ENCODE peak calls at places on chromosomes 5 and 9, in eight cellular contexts. S is IMR-90, R is fibroblast of lung, V is PC-9, I is prostate gland, T is GM12864, N is BJ, U is neural crest cell. L is an unnamed sample.

GRCh38 chr9:90991953-90992352 is 190.3 kb downstream of the SYK start:
- DNase-seq in S (no peak), R (peak; percentile 50), V (no peak), I (no peak), T (no peak), N (no peak), U (no peak), L (no peak)

GRCh38 chr9:72256912-72257311 is 107.7 kb downstream of the GDA start:
- DNase-seq in S (no peak), R (no peak), V (no peak), I (no peak), T (no peak), N (no peak), U (no peak), L (no peak)

GRCh38 chr5:118777468-118777746 is 210.9 kb downstream of the DTWD2 start:
- DNase-seq in S (no peak), R (no peak), V (no peak), I (no peak), T (no peak), N (no peak), U (no peak), L (no peak)

GRCh38 chr9:135815433-135816178 is 91.7 kb downstream of the CAMSAP1 start:
- DNase-seq in S (no peak), R (no peak), V (no peak), I (no peak), T (no peak), N (no peak), U (no peak), L (no peak)

GRCh38 chr9:112380102-112380581 is at the start of gene HSDL2:
- DNase-seq in S (peak; percentile 28), R (peak; percentile 41), V (no peak), I (no peak), T (no peak), N (no peak), U (no peak), L (peak; percentile 33)

GRCh38 chr9:79962836-79963235 is 391.1 kb downstream of the TLE4 start:
- DNase-seq in S (no peak), R (no peak), V (no peak), I (no peak), T (no peak), N (no peak), U (no peak), L (no peak)

GRCh38 chr5:1732238-1732880 is 67.3 kb downstream of the MRPL36 start:
- DNase-seq in S (no peak), R (no peak), V (no peak), I (peak; percentile 4), T (no peak), N (no peak), U (no peak), L (no peak)

GRCh38 chr9:123150708-123151503 is 117.4 kb downstream of the GPR21 start:
- DNase-seq in S (peak; percentile 41), R (peak; percentile 5), V (no peak), I (no peak), T (no peak), N (no peak), U (no peak), L (no peak)

GRCh38 chr9:26955222-26955903 is 849 bp upstream of the IFT74 start:
- DNase-seq in S (no peak), R (no peak), V (no peak), I (no peak), T (no peak), N (no peak), U (no peak), L (no peak)

GRCh38 chr9:106588601-106589000 is 274.4 kb upstream of the ZNF462 start:
- DNase-seq in S (no peak), R (peak; percentile 73), V (peak; percentile 43), I (no peak), T (no peak), N (peak; percentile 23), U (no peak), L (no peak)

GRCh38 chr9:98930792-98931191 is 12.9 kb upstream of the COL15A1 start:
- DNase-seq in S (no peak), R (no peak), V (no peak), I (no peak), T (no peak), N (no peak), U (no peak), L (no peak)

GRCh38 chr9:132370592-132370991 is 15.8 kb upstream of the SETX start:
- DNase-seq in S (no peak), R (no peak), V (no peak), I (no peak), T (no peak), N (no peak), U (no peak), L (no peak)

GRCh38 chr9:125493384-125493783 is 213.6 kb downstream of the MAPKAP1 start:
- DNase-seq in S (no peak), R (no peak), V (no peak), I (no peak), T (no peak), N (no peak), U (no peak), L (no peak)

GRCh38 chr9:110767559-110768063 is 99.0 kb downstream of the MUSK start:
- DNase-seq in S (peak; percentile 51), R (peak; percentile 83), V (no peak), I (no peak), T (no peak), N (no peak), U (no peak), L (no peak)

GRCh38 chr9:35606138-35606504 is 1.1 kb downstream of the TESK1 start:
- DNase-seq in S (no peak), R (no peak), V (no peak), I (no peak), T (no peak), N (no peak), U (no peak), L (no peak)

GRCh38 chr9:85942913-85943729 is 2.2 kb downstream of the NAA35 start:
- DNase-seq in S (no peak), R (no peak), V (no peak), I (peak; percentile 29), T (no peak), N (no peak), U (no peak), L (no peak)

GRCh38 chr5:52605317-52605991 is 182.3 kb upstream of the ITGA1 start:
- DNase-seq in S (no peak), R (no peak), V (no peak), I (no peak), T (no peak), N (no peak), U (no peak), L (no peak)

GRCh38 chr5:61623401-61624069 is 291.5 kb downstream of the ZSWIM6 start:
- DNase-seq in S (no peak), R (peak; percentile 26), V (no peak), I (no peak), T (no peak), N (no peak), U (peak; percentile 23), L (no peak)

GRCh38 chr9:98607787-98608186 is 100.9 kb downstream of the GABBR2 start:
- DNase-seq in S (peak; percentile 97), R (peak; percentile 90), V (no peak), I (no peak), T (no peak), N (no peak), U (no peak), L (no peak)

GRCh38 chr5:81249240-81249639 is 16.1 kb downstream of the CKMT2 start:
- DNase-seq in S (no peak), R (no peak), V (no peak), I (no peak), T (no peak), N (no peak), U (no peak), L (no peak)

GRCh38 chr5:55187370-55187769 is 14.4 kb upstream of the CDC20B start:
- DNase-seq in S (no peak), R (no peak), V (peak; percentile 54), I (no peak), T (no peak), N (no peak), U (no peak), L (no peak)

GRCh38 chr5:142466195-142466951 is 141.6 kb upstream of the SPRY4 start:
- DNase-seq in S (peak; percentile 74), R (peak; percentile 62), V (no peak), I (no peak), T (no peak), N (no peak), U (no peak), L (no peak)

DNA sequence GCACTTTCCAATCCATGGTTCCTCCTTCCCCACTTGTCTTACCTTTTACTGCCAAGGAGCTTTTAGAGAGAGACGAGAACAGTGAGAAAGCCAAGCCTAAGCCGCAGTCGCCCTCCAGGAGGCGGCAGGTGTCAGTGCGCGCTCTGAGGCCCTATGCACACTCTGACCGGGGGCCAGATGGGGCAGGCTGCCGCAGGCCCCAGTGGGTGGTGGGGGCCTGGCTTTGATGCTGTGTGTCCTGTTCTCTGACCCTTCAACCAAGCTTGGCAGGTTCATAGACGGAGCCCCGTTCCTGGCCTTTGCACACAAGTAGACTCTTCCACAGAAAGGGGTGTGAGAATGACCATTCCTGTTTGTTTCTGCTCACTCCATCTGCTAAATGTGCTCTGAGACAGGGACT is 77.3 kb downstream of the WNK2 start:
- DNase-seq in S (no peak), R (no peak), V (no peak), I (no peak), T (no peak), N (no peak), U (no peak), L (no peak)
- TF ChIP-seq CTCF in S (no peak), R (no peak), V (no peak), I (no peak), T (no peak), N (no peak), U (no peak), L (peak; percentile 6)

GRCh38 chr5:154422298-154422697 is 23.5 kb upstream of the SAP30L start:
- DNase-seq in S (no peak), R (no peak), V (no peak), I (no peak), T (no peak), N (no peak), U (no peak), L (no peak)

GRCh38 chr5:154419236-154419635 is 26.6 kb upstream of the SAP30L start:
- DNase-seq in S (no peak), R (no peak), V (no peak), I (no peak), T (no peak), N (no peak), U (no peak), L (no peak)

GRCh38 chr5:154418344-154418820 is 27.4 kb upstream of the SAP30L start:
- DNase-seq in S (no peak), R (peak; percentile 51), V (no peak), I (no peak), T (no peak), N (no peak), U (no peak), L (no peak)

GRCh38 chr5:154421868-154422267 is 23.9 kb upstream of the SAP30L start:
- DNase-seq in S (peak; percentile 14), R (no peak), V (no peak), I (no peak), T (no peak), N (no peak), U (no peak), L (peak; percentile 45)
- TF ChIP-seq CTCF in S (peak; percentile 41), R (peak; percentile 52), V (peak; percentile 56), I (no peak), T (peak; percentile 57), N (peak; percentile 44), U (peak; percentile 34), L (peak; percentile 51)

GRCh38 chr9:83489961-83490360 is 48.2 kb downstream of the FRMD3 start:
- DNase-seq in S (no peak), R (no peak), V (no peak), I (no peak), T (no peak), N (no peak), U (no peak), L (no peak)
- TF ChIP-seq CTCF in S (no peak), R (no peak), V (no peak), I (no peak), T (no peak), N (no peak), U (no peak), L (no peak)

GRCh38 chr9:21317956-21318923 is 13.1 kb upstream of the IFNA5 start:
- DNase-seq in S (peak; percentile 50), R (peak; percentile 38), V (no peak), I (peak; percentile 45), T (no peak), N (no peak), U (peak; percentile 8), L (no peak)
- TF ChIP-seq CTCF in S (peak; percentile 75), R (peak; percentile 74), V (peak; percentile 66), I (peak; percentile 61), T (peak; percentile 59), N (peak; percentile 69), U (peak; percentile 78), L (peak; percentile 77)

L was measured in GM13977.